ENCODE peak calls at places on chromosomes 1 and 21, in four cellular contexts. V is A549, K is transverse colon, F is Peyer's patch. G is an unnamed sample.
A peak's percentile ranks its signal among the peaks of the same experiment; 100 is the strongest.

GRCh38 chr1:3636531-3636930 is 11.7 kb downstream of the TPRG1L start:
- DNase-seq in V (no peak), K (no peak), F (no peak), G (no peak)

GRCh38 chr1:151838491-151839412 is 868 bp downstream of the C2CD4D start:
- DNase-seq in V (no peak), K (no peak), F (no peak), G (no peak)

GRCh38 chr1:216723274-216723780 is at the start of gene ESRRG:
- DNase-seq in V (no peak), K (peak; percentile 43), F (no peak), G (peak; percentile 59)

GRCh38 chr1:119316870-119317416 is 51.6 kb upstream of the HAO2 start:
- DNase-seq in V (peak; percentile 3), K (no peak), F (no peak), G (no peak)

GRCh38 chr1:150192012-150192411 is 42.3 kb downstream of the PLEKHO1 start:
- DNase-seq in V (no peak), K (no peak), F (no peak), G (no peak)

GRCh38 chr1:10652626-10653025 is 143.8 kb downstream of the CASZ1 start:
- DNase-seq in V (no peak), K (no peak), F (no peak), G (no peak)

GRCh38 chr1:243819438-243819839 is 30.6 kb downstream of the AKT3 start:
- DNase-seq in V (no peak), K (no peak), F (no peak), G (no peak)

GRCh38 chr1:6470132-6471085 is 4.4 kb upstream of the TNFRSF25 start:
- DNase-seq in V (no peak), K (no peak), F (no peak), G (no peak)

GRCh38 chr1:78071696-78072095 is 25.9 kb downstream of the GIPC2 start:
- DNase-seq in V (no peak), K (no peak), F (no peak), G (no peak)

GRCh38 chr1:152026895-152027294 is 9.9 kb downstream of the S100A11 start:
- DNase-seq in V (no peak), K (no peak), F (no peak), G (no peak)

GRCh38 chr1:230509281-230509977 is 83.3 kb upstream of the PGBD5 start:
- DNase-seq in V (no peak), K (no peak), F (no peak), G (no peak)

GRCh38 chr21:38351961-38352521 is 95.2 kb downstream of the KCNJ15 start:
- DNase-seq in V (peak; percentile 3), K (no peak), F (no peak), G (no peak)

GRCh38 chr21:15242906-15243305 is 178.1 kb upstream of the NRIP1 start:
- DNase-seq in V (no peak), K (no peak), F (no peak), G (no peak)

GRCh38 chr1:22750671-22751016 is 40.0 kb downstream of the EPHB2 start:
- DNase-seq in V (peak; percentile 35), K (no peak), F (no peak), G (no peak)

GRCh38 chr1:34871443-34872132 is 12.0 kb upstream of the SMIM12 start:
- DNase-seq in V (no peak), K (no peak), F (no peak), G (peak; percentile 67)

GRCh38 chr1:87800006-87800405 is 471.3 kb downstream of the LMO4 start:
- DNase-seq in V (no peak), K (no peak), F (no peak), G (no peak)

GRCh38 chr1:87794788-87795614 is 466.3 kb downstream of the LMO4 start:
- DNase-seq in V (peak; percentile 46), K (no peak), F (no peak), G (no peak)

GRCh38 chr1:87799451-87799850 is 470.8 kb downstream of the LMO4 start:
- DNase-seq in V (no peak), K (no peak), F (no peak), G (no peak)

GRCh38 chr1:87795615-87796337 is 467.1 kb downstream of the LMO4 start:
- DNase-seq in V (peak; percentile 41), K (no peak), F (no peak), G (no peak)

DNA sequence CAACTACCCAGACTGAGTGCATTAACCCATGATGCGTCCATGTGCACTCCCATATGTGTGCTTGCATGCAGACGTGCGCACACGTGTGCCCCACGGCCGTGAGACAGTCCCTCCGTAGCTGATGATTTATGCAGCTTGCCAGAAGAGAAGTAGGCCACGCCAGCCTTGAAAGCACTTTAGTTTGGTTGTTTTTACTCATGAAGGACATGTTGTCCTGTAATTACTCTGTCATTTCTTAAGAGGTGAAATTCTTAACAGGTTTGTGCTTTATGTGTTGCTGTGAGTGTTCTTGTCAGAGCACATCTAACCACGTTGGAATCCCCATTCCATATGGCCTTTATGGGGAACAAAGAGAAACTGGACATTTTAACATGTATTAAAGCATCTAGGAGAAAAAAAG is 467.8 kb downstream of the LMO4 start:
- DNase-seq in V (no peak), K (no peak), F (no peak), G (no peak)
- H3K4me1 ChIP-seq in V (peaks cover 34% of the 10 kb centered on the region), K (peaks cover 4% of the 10 kb centered on the region), F (no peaks in the 10 kb centered on the region), G (peaks cover 8% of the 10 kb centered on the region)

GRCh38 chr1:53326598-53327182 is 1.2 kb downstream of the LRP8 start:
- DNase-seq in V (peak; percentile 29), K (no peak), F (no peak), G (no peak)
- TF ChIP-seq POLR2A in V (no peak), K (peak; percentile 5), F (no peak), G (no peak)

DNA sequence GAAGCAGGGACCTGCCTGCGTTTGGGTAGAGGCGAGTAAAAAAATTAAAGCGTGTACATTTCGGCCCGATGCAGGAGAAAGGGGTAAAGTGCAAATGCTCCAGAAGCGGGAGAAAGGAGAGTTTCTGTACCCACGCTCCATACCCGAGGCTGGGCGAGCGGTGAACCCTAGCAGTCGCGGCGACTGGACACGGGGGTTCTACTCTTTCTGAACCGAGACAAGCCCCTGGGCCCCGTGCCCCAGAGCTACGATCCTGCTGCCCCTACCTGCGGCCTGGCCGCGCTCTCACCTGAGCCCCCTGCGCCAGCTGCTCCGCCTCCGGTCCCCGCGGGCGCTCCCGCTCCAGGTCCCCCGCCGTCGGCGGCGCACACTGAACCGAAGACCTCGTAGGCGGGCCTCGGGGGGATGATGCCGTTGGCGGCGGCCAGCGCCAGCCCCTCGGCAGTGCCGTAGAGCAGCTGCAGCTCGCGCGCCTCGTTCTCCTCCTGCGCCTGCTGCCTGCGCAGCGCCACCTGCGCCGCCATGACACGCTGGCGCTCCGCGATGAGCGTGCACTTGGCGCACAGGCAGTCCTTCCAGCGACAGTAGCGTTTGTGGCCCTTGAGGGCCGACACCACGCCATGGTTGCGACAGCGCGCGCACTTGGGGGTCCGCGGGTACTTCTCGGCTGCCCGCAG is 2.4 kb downstream of the DMRTA2 start:
- DNase-seq in V (no peak), K (no peak), F (no peak), G (no peak)
- H3K4me1 ChIP-seq in V (peaks cover 11% of the 10 kb centered on the region), K (peaks cover 46% of the 10 kb centered on the region), F (peaks cover 9% of the 10 kb centered on the region), G (no peaks in the 10 kb centered on the region)

DNA sequence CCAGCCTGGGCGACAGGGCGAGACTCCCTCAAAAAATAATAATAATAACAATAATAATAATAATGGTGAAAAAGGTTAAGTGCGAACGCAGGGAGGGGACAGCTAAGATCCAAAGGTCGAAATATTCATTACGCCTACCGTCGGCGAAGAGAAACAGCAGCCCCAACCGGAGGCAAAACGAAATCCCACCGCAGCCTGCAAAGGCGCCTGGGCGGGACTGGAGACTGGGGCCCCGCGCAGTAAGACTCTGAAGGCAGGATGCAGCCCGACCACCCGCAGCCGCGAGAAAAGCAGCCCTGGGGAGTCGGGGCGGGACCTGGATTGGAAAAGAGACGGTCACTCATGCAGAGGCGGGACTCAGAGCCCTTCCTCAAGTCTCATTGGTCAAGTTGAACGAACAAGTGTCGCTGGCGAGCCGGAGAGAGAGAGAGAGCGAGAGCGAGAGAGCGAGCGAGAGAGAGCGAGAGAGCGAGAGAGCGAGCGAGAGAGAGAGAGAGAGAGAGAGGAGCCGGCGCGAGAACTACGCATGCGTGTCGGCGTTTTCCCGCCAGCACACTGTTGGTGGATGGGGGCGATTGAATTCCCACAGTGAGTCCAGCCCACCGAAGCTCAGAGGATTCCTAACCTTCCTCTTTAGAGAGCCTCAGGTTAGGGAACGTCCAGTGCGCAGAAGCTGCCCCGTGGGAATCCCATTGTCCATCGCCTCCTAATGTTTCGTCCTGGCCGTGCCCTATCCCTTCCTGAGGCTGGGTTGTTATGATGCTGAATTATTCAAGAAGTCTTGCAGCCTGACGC is 10.7 kb downstream of the ENTREP3 start:
- DNase-seq in V (peak; percentile 99), K (peak; percentile 97), F (peak; percentile 99), G (peak; percentile 98)
- TF ChIP-seq POLR2A in V (peak; percentile 79), K (peak; percentile 87), F (peak; percentile 87), G (peak; percentile 16)

GRCh38 chr1:54397980-54398379 is 8.2 kb downstream of the SSBP3 start:
- DNase-seq in V (no peak), K (no peak), F (no peak), G (no peak)

GRCh38 chr1:54400321-54400720 is 5.9 kb downstream of the SSBP3 start:
- DNase-seq in V (no peak), K (no peak), F (no peak), G (no peak)

GRCh38 chr1:54398963-54399528 is 7.1 kb downstream of the SSBP3 start:
- DNase-seq in V (no peak), K (no peak), F (no peak), G (no peak)

GRCh38 chr1:54401799-54402198 is 4.4 kb downstream of the SSBP3 start:
- DNase-seq in V (no peak), K (no peak), F (no peak), G (no peak)

GRCh38 chr1:54399765-54400164 is 6.4 kb downstream of the SSBP3 start:
- DNase-seq in V (no peak), K (no peak), F (no peak), G (no peak)
- H3K4me1 ChIP-seq in V (no peaks in the 10 kb centered on the region), K (peaks cover 21% of the 10 kb centered on the region), F (no peaks in the 10 kb centered on the region), G (peaks cover 57% of the 10 kb centered on the region)

DNA sequence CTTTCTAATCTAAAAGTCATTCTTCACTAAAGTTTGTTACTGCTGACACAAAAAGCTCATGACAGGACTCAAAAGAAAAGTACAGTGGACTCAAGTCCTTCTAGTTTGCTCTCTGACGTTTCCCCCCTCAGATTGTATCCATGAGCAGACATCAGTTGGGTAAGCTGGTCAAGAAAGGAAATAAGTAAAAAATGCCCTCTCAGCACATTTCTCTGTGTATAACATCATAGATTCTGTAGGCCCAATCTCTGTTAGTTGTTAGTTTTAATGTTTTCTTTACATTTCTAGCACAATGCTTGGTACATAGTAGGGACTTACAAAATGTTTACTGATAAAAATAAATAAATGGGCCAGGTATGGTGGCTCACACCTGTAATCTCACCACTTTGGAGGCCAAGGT is 96.8 kb downstream of the NR5A2 start:
- DNase-seq in V (no peak), K (no peak), F (no peak), G (no peak)
- TF ChIP-seq POLR2A in V (no peak), K (no peak), F (no peak), G (no peak)

GRCh38 chr1:204684206-204684536 is 1.4 kb downstream of the LRRN2 start:
- DNase-seq in V (no peak), K (no peak), F (no peak), G (no peak)
- H3K4me1 ChIP-seq in V (peaks cover 14% of the 10 kb centered on the region), K (peaks cover 12% of the 10 kb centered on the region), F (no peaks in the 10 kb centered on the region), G (peaks cover 6% of the 10 kb centered on the region)